ENCODE peak calls at places on chromosome 7, in five cellular contexts. X is chondrocyte; R is stimulated activated CD8-positive, alpha-beta memory T cell treated with anti-CD3 and anti-CD28 coated beads, Interleukin-2, amount 100 ng/mL, for 1 hour; V is non-pigmented ciliary epithelial cell; P is NCI-H1436. G is an unnamed sample.

GRCh38 chr7:47228386-47229014 is 353.4 kb downstream of the TNS3 start:
- DNase-seq in R (no peak), V (no peak), X (no peak), P (no peak), G (no peak)

GRCh38 chr7:73606801-73607691 is 17.3 kb downstream of the MLXIPL start:
- DNase-seq in R (peak), X (no peak), V (no peak), P (peak), G (peak)

GRCh38 chr7:97285348-97285747 is 167.8 kb downstream of the SDHAF3 start:
- DNase-seq in R (no peak), V (no peak), X (no peak), P (no peak), G (no peak)

GRCh38 chr7:132410385-132410784 is 165.9 kb downstream of the PLXNA4 start:
- DNase-seq in V (no peak), P (no peak), R (no peak), X (no peak), G (no peak)

GRCh38 chr7:50317221-50317678 is 12.7 kb downstream of the IKZF1 start:
- DNase-seq in X (no peak), P (no peak), V (no peak), R (no peak), G (no peak)

GRCh38 chr7:94620703-94621118 is 35.2 kb downstream of the SGCE start:
- DNase-seq in R (no peak), V (peak), P (no peak), X (peak), G (peak)

GRCh38 chr7:118372530-118372929 is 148.0 kb downstream of the ANKRD7 start:
- DNase-seq in V (peak), X (no peak), P (no peak), R (no peak), G (no peak)

GRCh38 chr7:7920481-7920880 is 48.1 kb upstream of the GLCCI1 start:
- DNase-seq in X (no peak), P (no peak), V (no peak), R (no peak), G (no peak)

GRCh38 chr7:69062020-69062760 is 536.1 kb upstream of the AUTS2 start:
- DNase-seq in R (no peak), X (no peak), V (no peak), P (no peak), G (no peak)

GRCh38 chr7:90446137-90446899 is 23.1 kb upstream of the PTTG1IP2 start:
- DNase-seq in P (no peak), V (no peak), R (no peak), X (no peak), G (no peak)

GRCh38 chr7:27143022-27143949 is at the start of gene HOXA5:
- DNase-seq in P (no peak), X (no peak), R (no peak), V (no peak), G (peak)

GRCh38 chr7:39819514-39819913 is 130.5 kb upstream of the CDK13 start:
- DNase-seq in P (no peak), R (no peak), V (no peak), X (no peak), G (no peak)

GRCh38 chr7:94451276-94451675 is 56.6 kb downstream of the COL1A2 start:
- DNase-seq in P (no peak), V (no peak), X (no peak), R (no peak), G (no peak)

GRCh38 chr7:122902751-122903495 is 16.7 kb upstream of the CADPS2 start:
- DNase-seq in V (no peak), R (no peak), P (no peak), X (no peak), G (no peak)

GRCh38 chr7:34507191-34507590 is 150.8 kb upstream of the NPSR1 start:
- DNase-seq in P (no peak), X (no peak), V (no peak), R (no peak), G (no peak)

GRCh38 chr7:123216825-123217224 is 17.1 kb upstream of the SLC13A1 start:
- DNase-seq in R (no peak), V (no peak), X (no peak), P (no peak), G (no peak)

GRCh38 chr7:20288036-20288435 is 42.7 kb upstream of the ITGB8 start:
- DNase-seq in P (no peak), X (no peak), V (no peak), R (no peak), G (no peak)

GRCh38 chr7:76325092-76325491 is 22.6 kb downstream of the HSPB1 start:
- DNase-seq in V (no peak), P (no peak), R (no peak), X (no peak), G (no peak)

GRCh38 chr7:87552351-87552750 is 48.3 kb downstream of the ABCB1 start:
- DNase-seq in V (no peak), P (no peak), X (no peak), R (no peak), G (no peak)

GRCh38 chr7:134730359-134730758 is 49.1 kb upstream of the CALD1 start:
- DNase-seq in R (no peak), X (no peak), P (no peak), V (no peak), G (no peak)

GRCh38 chr7:100493476-100494264 is 9.9 kb downstream of the NYAP1 start:
- DNase-seq in V (no peak), P (no peak), X (no peak), R (no peak), G (peak)

G was measured in spleen.